ENCODE peak calls at places on chromosomes 4 and X, in four cellular contexts. One of them, this sample, is unnamed.

GRCh38 chrX:50088645-50089044 is 112.2 kb downstream of the AKAP4 start:
- DNase-seq in AG10803: no peak
- DNase-seq in neural crest cell: no peak
- DNase-seq in neural progenitor cell: no peak
- DNase-seq in this sample: no peak

GRCh38 chr4:83490876-83491450 is 6.1 kb upstream of the ABRAXAS1 start:
- DNase-seq in neural progenitor cell: peak; percentile 42
- DNase-seq in AG10803: peak; percentile 26
- DNase-seq in neural crest cell: no peak
- DNase-seq in this sample: no peak

GRCh38 chr4:173426064-173426463 is 27.1 kb upstream of the SCRG1 start:
- DNase-seq in AG10803: no peak
- DNase-seq in neural crest cell: no peak
- DNase-seq in neural progenitor cell: no peak
- DNase-seq in this sample: no peak

GRCh38 chr4:38654273-38654672 is 9.7 kb upstream of the KLF3 start:
- DNase-seq in neural progenitor cell: no peak
- DNase-seq in neural crest cell: no peak
- DNase-seq in AG10803: no peak
- DNase-seq in this sample: no peak

GRCh38 chrX:9148626-9149385 is 114.9 kb upstream of the FAM9B start:
- DNase-seq in neural crest cell: no peak
- DNase-seq in neural progenitor cell: peak; percentile 20
- DNase-seq in AG10803: peak; percentile 82
- DNase-seq in this sample: no peak

GRCh38 chr4:151743894-151744293 is 16.9 kb downstream of the GATB start:
- DNase-seq in AG10803: no peak
- DNase-seq in neural progenitor cell: no peak
- DNase-seq in neural crest cell: no peak
- DNase-seq in this sample: no peak

GRCh38 chrX:107625776-107626175 is 2.5 kb upstream of the PRPS1 start:
- DNase-seq in neural crest cell: no peak
- DNase-seq in AG10803: no peak
- DNase-seq in neural progenitor cell: no peak
- DNase-seq in this sample: no peak

GRCh38 chrX:48938721-48939416 is 18.5 kb downstream of the OTUD5 start:
- DNase-seq in neural crest cell: no peak
- DNase-seq in neural progenitor cell: no peak
- DNase-seq in AG10803: no peak
- DNase-seq in this sample: no peak

DNA sequence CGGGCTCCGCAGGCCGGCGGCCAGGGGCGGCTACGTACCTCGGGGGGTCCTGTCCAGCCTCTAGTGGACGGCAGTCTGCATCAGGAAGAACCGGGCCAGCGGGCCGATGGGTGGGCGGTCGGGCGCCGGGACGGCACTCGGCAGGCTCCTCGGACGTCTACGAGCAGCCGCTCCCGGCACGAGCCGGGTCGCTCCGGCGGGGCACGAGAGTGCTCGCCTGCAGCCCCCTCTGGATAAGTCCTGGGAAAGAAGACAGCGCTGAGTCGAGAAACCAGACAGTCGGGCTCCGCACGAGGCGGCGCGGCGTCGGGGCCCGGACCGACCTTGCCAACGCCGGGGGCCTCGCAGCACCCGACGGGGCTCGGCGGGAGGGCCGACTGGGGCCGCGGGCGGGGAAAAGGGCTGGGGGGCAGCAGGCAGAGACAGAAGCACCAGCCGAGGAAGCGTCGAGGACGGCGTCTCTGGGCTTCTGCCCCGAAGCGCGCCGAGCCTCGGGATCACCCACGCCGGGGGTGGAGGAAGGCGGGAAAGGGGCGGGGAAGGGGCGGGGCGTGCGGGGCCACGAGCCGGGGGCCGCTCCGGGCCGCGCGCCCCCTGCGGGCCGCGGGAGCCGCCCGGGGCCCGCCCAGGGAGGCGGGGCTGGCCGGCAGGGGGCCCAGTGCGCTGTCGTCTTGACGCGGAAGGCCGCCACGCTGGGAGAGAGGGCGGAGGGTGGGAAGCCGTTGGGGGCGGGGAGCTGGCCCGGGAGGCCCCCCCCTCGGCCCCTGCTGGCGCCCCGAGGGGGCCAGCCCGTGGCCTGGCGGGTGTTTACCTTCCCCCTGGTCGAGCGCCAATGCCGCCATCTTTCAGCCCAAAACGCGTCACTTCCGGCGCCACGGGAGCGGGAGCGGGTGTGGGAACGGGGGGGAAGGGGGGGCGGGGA is 1.9 kb downstream of the KLHL15 start:
- DNase-seq in AG10803: peak; percentile 92
- DNase-seq in neural crest cell: peak; percentile 84
- DNase-seq in neural progenitor cell: peak; percentile 91
- DNase-seq in this sample: peak; percentile 94
- TF ChIP-seq CTCF in AG10803: no peak
- TF ChIP-seq CTCF in neural crest cell: peak; percentile 46
- TF ChIP-seq CTCF in neural progenitor cell: peak; percentile 22
- TF ChIP-seq CTCF in this sample: peak; percentile 40

DNA sequence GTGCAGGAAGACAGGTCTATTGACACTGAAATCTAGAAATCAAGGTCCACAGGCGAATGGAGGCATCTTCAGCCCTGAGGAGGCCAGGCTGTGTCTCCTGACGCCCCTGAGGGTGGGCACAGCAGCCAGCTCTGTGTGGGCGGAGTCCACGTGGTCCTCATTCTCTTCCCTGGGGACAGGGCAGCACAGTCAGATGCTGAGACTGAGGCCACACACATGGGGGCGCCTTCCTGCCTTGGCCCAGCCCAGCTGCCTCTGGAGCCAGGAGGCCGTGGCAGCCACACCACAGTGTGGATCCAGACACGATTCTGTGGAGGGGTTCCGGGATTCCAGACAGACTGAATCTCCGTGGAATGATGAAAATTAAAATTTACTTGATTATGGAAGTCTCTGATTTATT is 20.8 kb downstream of the FGFR3 start:
- DNase-seq in neural crest cell: no peak
- DNase-seq in AG10803: no peak
- DNase-seq in neural progenitor cell: no peak
- DNase-seq in this sample: no peak
- TF ChIP-seq CTCF in neural crest cell: no peak
- TF ChIP-seq CTCF in AG10803: peak; percentile 9
- TF ChIP-seq CTCF in neural progenitor cell: no peak
- TF ChIP-seq CTCF in this sample: no peak

DNA sequence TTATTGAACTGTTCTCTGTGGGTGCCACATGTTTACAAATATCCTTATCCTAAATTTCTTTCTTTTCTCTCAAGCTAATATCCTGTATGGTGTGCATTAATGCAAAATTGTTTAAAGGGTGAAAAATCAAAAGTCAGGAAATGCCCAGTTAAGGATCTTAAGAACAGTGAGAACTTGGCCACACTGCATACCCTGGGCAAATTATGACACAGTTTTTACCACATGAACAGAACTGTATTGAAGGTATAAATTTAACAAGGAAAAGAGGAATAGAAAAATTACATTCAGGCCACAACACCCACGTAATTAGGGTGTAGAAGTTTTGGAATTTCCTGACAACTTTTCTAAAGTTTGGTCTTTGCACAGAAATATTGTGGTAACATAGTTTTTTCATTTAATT is 94.4 kb upstream of the HCCS start:
- DNase-seq in AG10803: no peak
- DNase-seq in neural crest cell: no peak
- DNase-seq in neural progenitor cell: no peak
- DNase-seq in this sample: no peak
- TF ChIP-seq CTCF in AG10803: no peak
- TF ChIP-seq CTCF in neural crest cell: no peak
- TF ChIP-seq CTCF in neural progenitor cell: no peak
- TF ChIP-seq CTCF in this sample: no peak

DNA sequence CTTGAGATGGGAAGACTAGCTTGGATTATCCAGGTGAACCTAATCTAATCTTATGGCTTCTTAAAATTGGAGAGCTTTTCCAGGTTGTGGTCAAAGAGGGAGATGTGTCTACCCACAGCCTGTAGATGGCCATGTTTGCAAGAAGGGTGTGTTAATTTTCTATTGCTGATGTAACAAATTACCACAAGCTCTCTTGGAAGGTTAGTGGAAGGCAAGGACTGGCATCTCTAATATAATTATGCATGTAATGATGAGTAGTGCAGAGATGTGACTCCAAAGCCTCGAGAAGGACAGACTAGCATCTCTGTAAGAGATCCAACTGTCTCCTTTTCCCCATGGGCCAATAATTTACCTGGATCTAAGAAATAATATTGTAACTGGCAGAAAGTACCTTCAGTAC is 3.2 kb upstream of the ADH1B start:
- DNase-seq in neural progenitor cell: no peak
- DNase-seq in AG10803: peak; percentile 76
- DNase-seq in neural crest cell: no peak
- DNase-seq in this sample: no peak
- TF ChIP-seq CTCF in neural progenitor cell: no peak
- TF ChIP-seq CTCF in AG10803: no peak
- TF ChIP-seq CTCF in neural crest cell: no peak
- TF ChIP-seq CTCF in this sample: no peak

DNA sequence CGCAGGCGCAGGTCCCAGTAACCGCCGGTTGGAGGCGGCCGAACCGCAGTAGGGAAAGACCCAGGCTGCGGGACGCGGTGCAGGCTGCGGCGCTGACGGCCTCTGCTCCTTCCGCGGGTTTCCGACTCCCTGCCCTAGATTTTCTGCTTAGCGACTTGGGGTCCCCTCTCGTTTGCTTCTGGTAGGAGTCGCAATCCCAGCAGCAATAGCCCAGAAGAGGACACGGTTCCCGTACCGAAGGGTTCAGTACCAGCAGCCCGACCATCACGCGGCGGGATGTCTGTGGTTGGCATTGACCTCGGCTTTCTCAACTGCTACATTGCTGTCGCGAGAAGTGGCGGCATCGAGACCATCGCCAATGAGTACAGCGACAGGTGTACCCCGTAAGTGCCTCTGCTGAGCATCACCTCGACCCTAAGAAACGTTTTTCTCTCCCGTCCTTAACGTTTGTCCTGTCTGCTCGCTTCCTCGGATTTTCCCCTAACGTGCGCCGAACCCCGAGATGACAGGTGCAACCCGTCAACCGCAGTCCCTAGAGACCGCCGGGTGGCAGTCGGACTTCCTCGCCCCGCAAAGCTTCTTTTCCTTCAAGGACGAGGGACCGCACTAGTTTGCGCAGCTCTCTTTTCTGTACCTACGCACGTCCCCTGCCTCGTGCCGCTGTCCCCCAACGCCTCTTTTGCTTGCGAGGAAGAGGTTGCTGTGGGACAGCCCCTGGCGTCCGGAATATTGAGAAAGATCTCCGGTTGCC is at the start of gene HSPA4L:
- DNase-seq in AG10803: peak; percentile 50
- DNase-seq in neural progenitor cell: peak; percentile 67
- DNase-seq in neural crest cell: no peak
- DNase-seq in this sample: no peak
- TF ChIP-seq CTCF in AG10803: peak; percentile 18
- TF ChIP-seq CTCF in neural progenitor cell: peak; percentile 38
- TF ChIP-seq CTCF in neural crest cell: peak; percentile 53
- TF ChIP-seq CTCF in this sample: peak; percentile 60

DNA sequence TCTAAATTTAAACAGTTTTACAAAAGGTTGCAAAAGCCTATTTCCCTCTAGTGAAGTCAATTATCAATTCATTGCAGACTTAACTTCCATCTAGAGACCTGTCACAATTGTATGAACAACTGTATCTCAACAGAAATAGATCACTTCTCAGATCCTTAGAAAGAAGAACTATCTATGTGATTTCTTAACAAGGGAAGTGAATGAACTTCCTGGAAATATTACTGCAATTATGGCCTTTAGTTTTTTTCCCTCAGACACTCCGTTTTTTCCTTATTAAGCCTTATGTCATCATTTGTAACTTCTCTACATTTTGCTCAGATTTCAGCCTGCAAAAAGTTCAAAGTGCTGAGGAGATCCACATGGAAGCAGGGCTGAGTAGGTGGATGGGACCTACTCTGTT is 112.1 kb downstream of the NYX start:
- DNase-seq in neural crest cell: no peak
- DNase-seq in neural progenitor cell: no peak
- DNase-seq in AG10803: no peak
- DNase-seq in this sample: no peak
- TF ChIP-seq CTCF in neural crest cell: no peak
- TF ChIP-seq CTCF in neural progenitor cell: no peak
- TF ChIP-seq CTCF in AG10803: no peak
- TF ChIP-seq CTCF in this sample: no peak

GRCh38 chr4:112636688-112637551 is at the start of the genes LARP7 and ZGRF1:
- DNase-seq in AG10803: peak; percentile 99
- DNase-seq in neural progenitor cell: peak; percentile 99
- DNase-seq in neural crest cell: peak; percentile 96
- DNase-seq in this sample: peak; percentile 97
- TF ChIP-seq CTCF in AG10803: peak; percentile 75
- TF ChIP-seq CTCF in neural progenitor cell: peak; percentile 82
- TF ChIP-seq CTCF in neural crest cell: peak; percentile 80
- TF ChIP-seq CTCF in this sample: peak; percentile 87

GRCh38 chr4:98092833-98093439 is 50.3 kb downstream of the STPG2 start:
- DNase-seq in neural crest cell: no peak
- DNase-seq in AG10803: peak; percentile 6
- DNase-seq in neural progenitor cell: peak; percentile 35
- DNase-seq in this sample: no peak
- TF ChIP-seq CTCF in neural crest cell: peak; percentile 69
- TF ChIP-seq CTCF in AG10803: peak; percentile 59
- TF ChIP-seq CTCF in neural progenitor cell: peak; percentile 75
- TF ChIP-seq CTCF in this sample: peak; percentile 78

DNA sequence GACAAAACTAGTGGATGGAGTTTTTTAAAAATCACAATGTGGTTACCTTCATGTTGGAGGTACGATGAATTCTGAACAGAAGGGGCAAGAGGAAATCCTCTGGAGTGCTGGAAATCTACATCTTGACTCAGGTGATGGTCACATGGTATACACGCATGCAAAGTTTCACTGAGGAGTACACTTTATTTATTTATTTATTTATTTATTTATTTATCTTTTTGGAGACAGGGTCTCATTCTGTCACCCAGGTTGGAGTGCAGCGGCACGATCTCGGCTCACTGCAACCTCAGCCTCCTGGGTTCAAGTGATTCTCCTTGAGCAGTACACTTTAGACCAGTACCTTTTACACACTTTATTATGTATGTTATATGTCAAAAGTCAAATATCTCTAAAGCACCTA is 645.7 kb upstream of the DIPK2B start:
- DNase-seq in neural progenitor cell: no peak
- DNase-seq in neural crest cell: no peak
- DNase-seq in AG10803: no peak
- DNase-seq in this sample: no peak
- TF ChIP-seq CTCF in neural progenitor cell: no peak
- TF ChIP-seq CTCF in neural crest cell: no peak
- TF ChIP-seq CTCF in AG10803: no peak
- TF ChIP-seq CTCF in this sample: no peak